ENCODE peak calls at places on chromosomes 11 and 22, in seven cellular contexts. Q is PC-9, M is fibroblast of the aortic adventitia, I is upper lobe of right lung, Y is heart left ventricle, H is Calu3, A is A549. D is an unnamed sample.

GRCh38 chr11:102287963-102288744 is 29.1 kb upstream of the BIRC3 start:
- DNase-seq in Q (peak; percentile 38), M (peak; percentile 88), I (no peak), Y (peak; percentile 28), H (peak; percentile 45), A (peak; percentile 66), D (peak; percentile 46)

GRCh38 chr11:124751391-124751740 is 689 bp downstream of the VSIG2 start:
- DNase-seq in Q (no peak), M (no peak), I (no peak), Y (no peak), H (no peak), A (no peak), D (no peak)

GRCh38 chr11:12599408-12600143 is 74.6 kb upstream of the TEAD1 start:
- DNase-seq in Q (no peak), M (no peak), I (peak; percentile 93), Y (peak; percentile 30), H (peak; percentile 78), A (peak; percentile 41), D (peak; percentile 42)

GRCh38 chr22:25160120-25160996 is 39.3 kb upstream of the CRYBB3 start:
- DNase-seq in Q (no peak), M (no peak), I (no peak), Y (no peak), H (no peak), A (no peak), D (no peak)

GRCh38 chr22:50182176-50183081 is 3.3 kb upstream of the TRABD start:
- DNase-seq in Q (peak; percentile 53), M (no peak), I (peak; percentile 85), Y (peak; percentile 29), H (no peak), A (no peak), D (no peak)

GRCh38 chr22:17910561-17911311 is 113.6 kb downstream of the MICAL3 start:
- DNase-seq in Q (no peak), M (peak; percentile 88), I (no peak), Y (peak; percentile 84), H (no peak), A (peak; percentile 7), D (peak; percentile 60)

GRCh38 chr11:10032991-10033390 is 261.0 kb downstream of the SBF2 start:
- DNase-seq in Q (no peak), M (peak; percentile 77), I (no peak), Y (no peak), H (no peak), A (no peak), D (no peak)

GRCh38 chr11:114368918-114369680 is 31.2 kb downstream of the C11orf71 start:
- DNase-seq in Q (no peak), M (no peak), I (no peak), Y (no peak), H (no peak), A (no peak), D (no peak)

GRCh38 chr11:28632338-28632737 is 524.1 kb downstream of the METTL15 start:
- DNase-seq in Q (no peak), M (no peak), I (no peak), Y (no peak), H (no peak), A (peak; percentile 32), D (no peak)

GRCh38 chr22:49626361-49627216 is 201.1 kb downstream of the BRD1 start:
- DNase-seq in Q (no peak), M (no peak), I (no peak), Y (no peak), H (no peak), A (no peak), D (no peak)

GRCh38 chr11:23973244-23973643 is 523.6 kb upstream of the LUZP2 start:
- DNase-seq in Q (no peak), M (peak; percentile 46), I (no peak), Y (no peak), H (no peak), A (no peak), D (no peak)

GRCh38 chr11:83026229-83026628 is 45.5 kb downstream of the RAB30 start:
- DNase-seq in Q (no peak), M (no peak), I (no peak), Y (no peak), H (no peak), A (no peak), D (no peak)

GRCh38 chr11:95035316-95035715 is 10.3 kb downstream of the KDM4E start:
- DNase-seq in Q (no peak), M (no peak), I (no peak), Y (no peak), H (no peak), A (no peak), D (no peak)

GRCh38 chr22:38327805-38328204 is 10.6 kb upstream of the CSNK1E start:
- DNase-seq in Q (peak; percentile 55), M (peak; percentile 25), I (no peak), Y (no peak), H (no peak), A (no peak), D (no peak)

DNA sequence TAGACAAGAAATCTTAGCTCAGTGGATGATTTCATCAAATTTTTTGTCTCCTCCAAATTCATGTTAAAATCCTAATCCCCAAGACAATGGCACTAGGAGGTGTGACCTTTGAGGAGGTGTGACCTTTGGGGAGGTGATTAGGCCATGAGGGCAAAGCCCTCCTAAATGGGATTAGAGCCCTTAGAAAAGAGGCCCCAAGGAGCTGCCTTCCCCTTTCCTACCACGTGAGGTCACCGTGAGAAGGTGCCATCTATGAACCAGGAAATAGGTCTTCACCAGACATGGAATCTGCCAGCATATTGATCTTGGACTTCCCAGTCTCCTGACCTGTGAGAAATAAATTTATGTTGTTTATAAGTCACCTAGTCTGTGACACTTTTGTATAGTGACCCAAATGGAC is 138.7 kb downstream of the TRIM29 start:
- DNase-seq in Q (no peak), M (no peak), I (no peak), Y (no peak), H (peak; percentile 26), A (no peak), D (no peak)
- TF ChIP-seq CTCF in Q (peak; percentile 30), M (no peak), I (no peak), Y (no peak), H (no peak), A (no peak), D (no peak)

DNA sequence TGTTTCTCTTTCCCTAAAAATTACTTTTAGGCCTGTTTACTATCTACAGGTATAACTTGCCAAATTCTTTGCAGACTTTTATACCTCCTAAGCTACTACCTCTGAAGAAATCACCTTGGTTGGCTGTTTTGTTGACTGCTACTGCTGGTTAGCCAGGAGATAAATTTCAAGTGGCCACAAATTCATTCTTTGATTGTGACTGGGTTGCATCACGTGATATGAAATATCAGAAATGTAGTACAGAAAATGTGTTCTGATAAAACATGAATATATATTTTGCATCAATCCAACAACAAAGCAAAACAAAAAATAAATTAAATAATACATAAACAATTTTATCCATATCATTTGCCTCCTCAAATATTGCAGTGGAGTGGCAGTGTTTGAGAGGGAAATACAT is 291.1 kb downstream of the CNTN5 start:
- DNase-seq in Q (no peak), M (no peak), I (no peak), Y (no peak), H (no peak), A (no peak), D (no peak)
- TF ChIP-seq CTCF in Q (no peak), M (no peak), I (no peak), Y (no peak), H (no peak), A (no peak), D (no peak)

GRCh38 chr11:123307276-123307675 is 112.2 kb upstream of the CLMP start:
- DNase-seq in Q (no peak), M (no peak), I (no peak), Y (no peak), H (no peak), A (no peak), D (no peak)

GRCh38 chr11:123304828-123305530 is 109.9 kb upstream of the CLMP start:
- DNase-seq in Q (no peak), M (no peak), I (no peak), Y (no peak), H (no peak), A (no peak), D (no peak)

GRCh38 chr11:123306531-123306930 is 111.5 kb upstream of the CLMP start:
- DNase-seq in Q (no peak), M (no peak), I (no peak), Y (no peak), H (no peak), A (no peak), D (no peak)

GRCh38 chr11:123305601-123306000 is 110.6 kb upstream of the CLMP start:
- DNase-seq in Q (no peak), M (no peak), I (no peak), Y (no peak), H (no peak), A (no peak), D (no peak)

DNA sequence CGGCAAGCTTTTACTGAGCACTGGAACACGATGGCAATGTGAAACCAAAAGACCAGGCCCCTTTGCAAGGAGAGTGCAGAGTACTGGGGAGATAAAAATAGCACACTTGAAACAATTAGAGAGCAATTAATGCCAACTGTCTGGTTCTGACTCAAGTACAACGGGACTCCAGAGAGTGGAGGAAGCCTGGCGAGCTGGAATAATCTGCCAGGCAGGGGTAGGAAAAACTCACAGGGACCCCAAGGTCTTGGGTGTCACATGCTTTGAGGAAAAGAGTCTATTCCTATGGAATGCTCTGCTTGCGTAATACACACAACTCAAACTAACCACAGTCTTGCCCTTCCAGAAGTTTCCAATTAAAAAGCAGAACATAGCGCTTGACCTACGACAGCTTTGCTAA is 113.0 kb upstream of the CLMP start:
- DNase-seq in Q (no peak), M (peak; percentile 71), I (no peak), Y (no peak), H (no peak), A (no peak), D (no peak)
- TF ChIP-seq CTCF in Q (no peak), M (no peak), I (no peak), Y (no peak), H (no peak), A (no peak), D (no peak)

GRCh38 chr11:65013130-65013691 is 749 bp upstream of the ARL2 start:
- DNase-seq in Q (peak; percentile 94), M (peak; percentile 86), I (peak; percentile 95), Y (peak; percentile 92), H (peak; percentile 93), A (peak; percentile 94), D (peak; percentile 93)

GRCh38 chr11:65017927-65018326 is 4.0 kb downstream of the ARL2 start:
- DNase-seq in Q (no peak), M (no peak), I (no peak), Y (no peak), H (no peak), A (no peak), D (no peak)

GRCh38 chr11:65016705-65017104 is 2.7 kb downstream of the ARL2 start:
- DNase-seq in Q (no peak), M (no peak), I (no peak), Y (no peak), H (no peak), A (no peak), D (no peak)

GRCh38 chr11:65014146-65014960 is at the start of gene ARL2:
- DNase-seq in Q (peak; percentile 91), M (no peak), I (peak; percentile 91), Y (no peak), H (no peak), A (peak; percentile 91), D (no peak)

DNA sequence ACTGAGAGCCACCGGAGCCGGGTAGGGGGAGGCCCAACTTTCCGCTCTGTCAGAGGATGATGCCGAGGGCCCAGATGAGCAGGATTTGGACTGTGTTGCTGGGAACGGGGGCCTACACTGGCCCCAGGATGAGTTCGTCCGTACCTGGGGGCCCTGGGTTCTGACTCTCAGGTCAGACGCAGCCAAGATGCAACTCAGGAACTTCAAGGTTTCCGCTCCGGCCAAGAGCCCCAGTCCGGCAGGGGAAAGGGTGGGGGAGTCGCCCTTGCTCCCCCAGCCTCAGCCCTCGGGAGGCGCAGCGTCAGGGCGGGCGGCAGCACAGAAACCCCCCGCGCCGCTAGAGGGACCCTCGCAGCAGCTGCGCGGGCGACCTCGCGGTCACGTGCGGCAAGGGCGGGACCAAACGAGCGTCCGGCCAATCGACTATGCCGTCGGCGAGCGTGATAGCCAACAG is 241 bp upstream of the ARL2 start:
- DNase-seq in Q (no peak), M (peak; percentile 87), I (peak; percentile 96), Y (peak; percentile 95), H (peak; percentile 92), A (no peak), D (peak; percentile 93)
- TF ChIP-seq CTCF in Q (peak; percentile 75), M (peak; percentile 40), I (no peak), Y (peak; percentile 50), H (peak; percentile 72), A (no peak), D (peak; percentile 91)